ENCODE peak calls at places on chromosomes 11 and 22, in seven cellular contexts. One of them, this sample, is unnamed.

GRCh38 chr11:830295-831131 is 2.2 kb upstream of the CD151 start:
- DNase-seq in stimulated activated CD8-positive, alpha-beta memory T cell treated with anti-CD3 and anti-CD28 coated beads, Interleukin-7, amount 100 ng/mL, for 48 hours: no peak
- DNase-seq in fibroblast of the aortic adventitia: peak; percentile 40
- DNase-seq in thyroid gland: peak; percentile 81
- DNase-seq in NCI-H748 treated with DMSO at 0.1 percent for 48 hours: peak; percentile 83
- DNase-seq in lower leg skin: no peak
- DNase-seq in Peyer's patch: peak; percentile 91
- DNase-seq in this sample: no peak

GRCh38 chr11:30317030-30317429 is 5.9 kb upstream of the ARL14EP start:
- DNase-seq in stimulated activated CD8-positive, alpha-beta memory T cell treated with anti-CD3 and anti-CD28 coated beads, Interleukin-7, amount 100 ng/mL, for 48 hours: no peak
- DNase-seq in fibroblast of the aortic adventitia: no peak
- DNase-seq in thyroid gland: no peak
- DNase-seq in NCI-H748 treated with DMSO at 0.1 percent for 48 hours: no peak
- DNase-seq in lower leg skin: no peak
- DNase-seq in Peyer's patch: no peak
- DNase-seq in this sample: no peak

GRCh38 chr11:44753965-44754645 is 27.3 kb downstream of the TSPAN18 start:
- DNase-seq in stimulated activated CD8-positive, alpha-beta memory T cell treated with anti-CD3 and anti-CD28 coated beads, Interleukin-7, amount 100 ng/mL, for 48 hours: no peak
- DNase-seq in fibroblast of the aortic adventitia: no peak
- DNase-seq in thyroid gland: no peak
- DNase-seq in NCI-H748 treated with DMSO at 0.1 percent for 48 hours: no peak
- DNase-seq in lower leg skin: peak; percentile 60
- DNase-seq in Peyer's patch: no peak
- DNase-seq in this sample: no peak

GRCh38 chr11:65695459-65696241 is 16.4 kb upstream of the KAT5 start:
- DNase-seq in stimulated activated CD8-positive, alpha-beta memory T cell treated with anti-CD3 and anti-CD28 coated beads, Interleukin-7, amount 100 ng/mL, for 48 hours: no peak
- DNase-seq in fibroblast of the aortic adventitia: peak; percentile 32
- DNase-seq in thyroid gland: peak; percentile 90
- DNase-seq in NCI-H748 treated with DMSO at 0.1 percent for 48 hours: peak; percentile 97
- DNase-seq in lower leg skin: no peak
- DNase-seq in Peyer's patch: no peak
- DNase-seq in this sample: no peak

GRCh38 chr11:100356035-100356434 is 331.1 kb upstream of the ARHGAP42 start:
- DNase-seq in stimulated activated CD8-positive, alpha-beta memory T cell treated with anti-CD3 and anti-CD28 coated beads, Interleukin-7, amount 100 ng/mL, for 48 hours: no peak
- DNase-seq in fibroblast of the aortic adventitia: no peak
- DNase-seq in thyroid gland: no peak
- DNase-seq in NCI-H748 treated with DMSO at 0.1 percent for 48 hours: no peak
- DNase-seq in lower leg skin: no peak
- DNase-seq in Peyer's patch: no peak
- DNase-seq in this sample: no peak

GRCh38 chr11:38543311-38543710 is 1945.3 kb upstream of the RAG2 start:
- DNase-seq in stimulated activated CD8-positive, alpha-beta memory T cell treated with anti-CD3 and anti-CD28 coated beads, Interleukin-7, amount 100 ng/mL, for 48 hours: no peak
- DNase-seq in fibroblast of the aortic adventitia: peak; percentile 16
- DNase-seq in thyroid gland: no peak
- DNase-seq in NCI-H748 treated with DMSO at 0.1 percent for 48 hours: no peak
- DNase-seq in lower leg skin: no peak
- DNase-seq in Peyer's patch: no peak
- DNase-seq in this sample: no peak

GRCh38 chr11:114182471-114182968 is 113.7 kb upstream of the NNMT start:
- DNase-seq in stimulated activated CD8-positive, alpha-beta memory T cell treated with anti-CD3 and anti-CD28 coated beads, Interleukin-7, amount 100 ng/mL, for 48 hours: no peak
- DNase-seq in fibroblast of the aortic adventitia: no peak
- DNase-seq in thyroid gland: no peak
- DNase-seq in NCI-H748 treated with DMSO at 0.1 percent for 48 hours: no peak
- DNase-seq in lower leg skin: no peak
- DNase-seq in Peyer's patch: no peak
- DNase-seq in this sample: no peak

GRCh38 chr22:46581580-46582244 is 38.5 kb upstream of the GRAMD4 start:
- DNase-seq in stimulated activated CD8-positive, alpha-beta memory T cell treated with anti-CD3 and anti-CD28 coated beads, Interleukin-7, amount 100 ng/mL, for 48 hours: no peak
- DNase-seq in fibroblast of the aortic adventitia: no peak
- DNase-seq in thyroid gland: no peak
- DNase-seq in NCI-H748 treated with DMSO at 0.1 percent for 48 hours: no peak
- DNase-seq in lower leg skin: peak; percentile 81
- DNase-seq in Peyer's patch: peak; percentile 50
- DNase-seq in this sample: no peak

GRCh38 chr11:44781697-44782096 is 54.9 kb downstream of the TSPAN18 start:
- DNase-seq in stimulated activated CD8-positive, alpha-beta memory T cell treated with anti-CD3 and anti-CD28 coated beads, Interleukin-7, amount 100 ng/mL, for 48 hours: no peak
- DNase-seq in fibroblast of the aortic adventitia: no peak
- DNase-seq in thyroid gland: no peak
- DNase-seq in NCI-H748 treated with DMSO at 0.1 percent for 48 hours: no peak
- DNase-seq in lower leg skin: no peak
- DNase-seq in Peyer's patch: no peak
- DNase-seq in this sample: no peak

GRCh38 chr11:7278314-7278917 is 26.7 kb downstream of the SYT9 start:
- DNase-seq in stimulated activated CD8-positive, alpha-beta memory T cell treated with anti-CD3 and anti-CD28 coated beads, Interleukin-7, amount 100 ng/mL, for 48 hours: no peak
- DNase-seq in fibroblast of the aortic adventitia: peak; percentile 63
- DNase-seq in thyroid gland: peak; percentile 5
- DNase-seq in NCI-H748 treated with DMSO at 0.1 percent for 48 hours: no peak
- DNase-seq in lower leg skin: no peak
- DNase-seq in Peyer's patch: no peak
- DNase-seq in this sample: no peak

GRCh38 chr11:2674681-2675131 is 25.1 kb downstream of the KCNQ1OT1 start:
- DNase-seq in stimulated activated CD8-positive, alpha-beta memory T cell treated with anti-CD3 and anti-CD28 coated beads, Interleukin-7, amount 100 ng/mL, for 48 hours: no peak
- DNase-seq in fibroblast of the aortic adventitia: peak; percentile 29
- DNase-seq in thyroid gland: peak; percentile 76
- DNase-seq in NCI-H748 treated with DMSO at 0.1 percent for 48 hours: no peak
- DNase-seq in lower leg skin: peak; percentile 73
- DNase-seq in Peyer's patch: peak; percentile 36
- DNase-seq in this sample: no peak

GRCh38 chr11:35864131-35864530 is 79.7 kb upstream of the LDLRAD3 start:
- DNase-seq in stimulated activated CD8-positive, alpha-beta memory T cell treated with anti-CD3 and anti-CD28 coated beads, Interleukin-7, amount 100 ng/mL, for 48 hours: no peak
- DNase-seq in fibroblast of the aortic adventitia: no peak
- DNase-seq in thyroid gland: no peak
- DNase-seq in NCI-H748 treated with DMSO at 0.1 percent for 48 hours: no peak
- DNase-seq in lower leg skin: no peak
- DNase-seq in Peyer's patch: no peak
- DNase-seq in this sample: no peak

GRCh38 chr11:119012629-119013170 is 5.4 kb downstream of the RPS25 start:
- DNase-seq in stimulated activated CD8-positive, alpha-beta memory T cell treated with anti-CD3 and anti-CD28 coated beads, Interleukin-7, amount 100 ng/mL, for 48 hours: no peak
- DNase-seq in fibroblast of the aortic adventitia: no peak
- DNase-seq in thyroid gland: no peak
- DNase-seq in NCI-H748 treated with DMSO at 0.1 percent for 48 hours: no peak
- DNase-seq in lower leg skin: no peak
- DNase-seq in Peyer's patch: no peak
- DNase-seq in this sample: no peak

This sample was measured in omental fat pad.